ENCODE peak calls at places on chromosomes 2 and 18, in four cellular contexts. One of them, this sample, is unnamed.

GRCh38 chr2:106982350-106982749 is 96.4 kb upstream of the ST6GAL2 start:
- DNase-seq in upper lobe of right lung: no peak
- DNase-seq in psoas muscle: no peak
- DNase-seq in nephron progenitor cell: no peak
- DNase-seq in this sample: peak

GRCh38 chr2:164725542-164725941 is 104.3 kb upstream of the GRB14 start:
- DNase-seq in upper lobe of right lung: no peak
- DNase-seq in psoas muscle: no peak
- DNase-seq in nephron progenitor cell: no peak
- DNase-seq in this sample: no peak

GRCh38 chr2:167336213-167336612 is 447.9 kb downstream of the XIRP2 start:
- DNase-seq in upper lobe of right lung: no peak
- DNase-seq in psoas muscle: no peak
- DNase-seq in nephron progenitor cell: no peak
- DNase-seq in this sample: no peak

GRCh38 chr2:74077636-74078035 is 70.1 kb downstream of the BOLA3 start:
- DNase-seq in upper lobe of right lung: no peak
- DNase-seq in psoas muscle: no peak
- DNase-seq in nephron progenitor cell: no peak
- DNase-seq in this sample: peak

GRCh38 chr2:70775148-70775547 is 7.1 kb upstream of the ADD2 start:
- DNase-seq in upper lobe of right lung: no peak
- DNase-seq in psoas muscle: no peak
- DNase-seq in nephron progenitor cell: no peak
- DNase-seq in this sample: no peak

GRCh38 chr2:134301099-134301970 is 47.5 kb downstream of the MGAT5 start:
- DNase-seq in upper lobe of right lung: no peak
- DNase-seq in psoas muscle: no peak
- DNase-seq in nephron progenitor cell: no peak
- DNase-seq in this sample: peak

GRCh38 chr2:189328451-189329249 is 112.6 kb upstream of the WDR75 start:
- DNase-seq in upper lobe of right lung: no peak
- DNase-seq in psoas muscle: no peak
- DNase-seq in nephron progenitor cell: no peak
- DNase-seq in this sample: no peak

GRCh38 chr18:58496937-58497336 is 132.0 kb downstream of the ALPK2 start:
- DNase-seq in upper lobe of right lung: peak
- DNase-seq in psoas muscle: no peak
- DNase-seq in nephron progenitor cell: no peak
- DNase-seq in this sample: no peak

GRCh38 chr2:70094978-70095832 is 7.9 kb downstream of the PCBP1 start:
- DNase-seq in upper lobe of right lung: peak
- DNase-seq in psoas muscle: no peak
- DNase-seq in nephron progenitor cell: no peak
- DNase-seq in this sample: no peak

GRCh38 chr2:144403940-144404339 is 116.0 kb downstream of the ZEB2 start:
- DNase-seq in upper lobe of right lung: peak
- DNase-seq in psoas muscle: peak
- DNase-seq in nephron progenitor cell: peak
- DNase-seq in this sample: no peak

GRCh38 chr2:19176977-19177376 is 181.4 kb downstream of the OSR1 start:
- DNase-seq in upper lobe of right lung: no peak
- DNase-seq in psoas muscle: no peak
- DNase-seq in nephron progenitor cell: no peak
- DNase-seq in this sample: peak

GRCh38 chr2:30339071-30339470 is 107.7 kb downstream of the LBH start:
- DNase-seq in upper lobe of right lung: no peak
- DNase-seq in psoas muscle: no peak
- DNase-seq in nephron progenitor cell: no peak
- DNase-seq in this sample: no peak

GRCh38 chr2:102294802-102295489 is 16.4 kb upstream of the IL1RL1 start:
- DNase-seq in upper lobe of right lung: no peak
- DNase-seq in psoas muscle: no peak
- DNase-seq in nephron progenitor cell: no peak
- DNase-seq in this sample: peak

GRCh38 chr2:173204316-173204715 is 128.7 kb downstream of the MAP3K20 start:
- DNase-seq in upper lobe of right lung: no peak
- DNase-seq in psoas muscle: no peak
- DNase-seq in nephron progenitor cell: no peak
- DNase-seq in this sample: no peak

GRCh38 chr2:126852361-126852760 is 46.3 kb upstream of the TEX51 start:
- DNase-seq in upper lobe of right lung: no peak
- DNase-seq in psoas muscle: no peak
- DNase-seq in nephron progenitor cell: no peak
- DNase-seq in this sample: no peak

GRCh38 chr2:166417669-166418068 is 41.9 kb upstream of the SCN9A start:
- DNase-seq in upper lobe of right lung: no peak
- DNase-seq in psoas muscle: no peak
- DNase-seq in nephron progenitor cell: no peak
- DNase-seq in this sample: peak

GRCh38 chr2:180730976-180731375 is 249.4 kb upstream of the UBE2E3 start:
- DNase-seq in upper lobe of right lung: no peak
- DNase-seq in psoas muscle: no peak
- DNase-seq in nephron progenitor cell: no peak
- DNase-seq in this sample: peak

GRCh38 chr2:145483854-145484253 is 963.9 kb upstream of the ZEB2 start:
- DNase-seq in upper lobe of right lung: no peak
- DNase-seq in psoas muscle: no peak
- DNase-seq in nephron progenitor cell: no peak
- DNase-seq in this sample: no peak

GRCh38 chr2:121125350-121125749 is 159.7 kb downstream of the TFCP2L1 start:
- DNase-seq in upper lobe of right lung: no peak
- DNase-seq in psoas muscle: no peak
- DNase-seq in nephron progenitor cell: no peak
- DNase-seq in this sample: no peak

GRCh38 chr2:32357545-32358482 is 991 bp downstream of the BIRC6 start:
- DNase-seq in upper lobe of right lung: peak
- DNase-seq in psoas muscle: no peak
- DNase-seq in nephron progenitor cell: peak
- DNase-seq in this sample: peak

GRCh38 chr18:961644-962355 is 57.1 kb downstream of the ADCYAP1 start:
- DNase-seq in upper lobe of right lung: no peak
- DNase-seq in psoas muscle: no peak
- DNase-seq in nephron progenitor cell: peak
- DNase-seq in this sample: peak

GRCh38 chr2:98912221-98912851 is 23.7 kb downstream of the CRACDL start:
- DNase-seq in upper lobe of right lung: peak
- DNase-seq in psoas muscle: peak
- DNase-seq in nephron progenitor cell: no peak
- DNase-seq in this sample: peak

GRCh38 chr2:9803023-9803805 is 40.1 kb upstream of the TAF1B start:
- DNase-seq in upper lobe of right lung: no peak
- DNase-seq in psoas muscle: no peak
- DNase-seq in nephron progenitor cell: no peak
- DNase-seq in this sample: peak

GRCh38 chr18:77108001-77108692 is 24.4 kb downstream of the MBP start:
- DNase-seq in upper lobe of right lung: no peak
- DNase-seq in psoas muscle: no peak
- DNase-seq in nephron progenitor cell: no peak
- DNase-seq in this sample: peak

GRCh38 chr18:21230436-21230835 is 11.6 kb upstream of the GREB1L start:
- DNase-seq in upper lobe of right lung: no peak
- DNase-seq in psoas muscle: no peak
- DNase-seq in nephron progenitor cell: no peak
- DNase-seq in this sample: no peak

GRCh38 chr2:2189112-2189398 is 142.0 kb downstream of the MYT1L start:
- DNase-seq in upper lobe of right lung: no peak
- DNase-seq in psoas muscle: no peak
- DNase-seq in nephron progenitor cell: no peak
- DNase-seq in this sample: no peak

GRCh38 chr2:240319855-240320560 is 115.5 kb upstream of the GPC1 start:
- DNase-seq in upper lobe of right lung: no peak
- DNase-seq in psoas muscle: no peak
- DNase-seq in nephron progenitor cell: no peak
- DNase-seq in this sample: peak

GRCh38 chr2:95300391-95300938 is 3.3 kb downstream of the KCNIP3 start:
- DNase-seq in upper lobe of right lung: no peak
- DNase-seq in psoas muscle: no peak
- DNase-seq in nephron progenitor cell: no peak
- DNase-seq in this sample: no peak

GRCh38 chr18:55647331-55647730 is 59.3 kb upstream of the TCF4 start:
- DNase-seq in upper lobe of right lung: no peak
- DNase-seq in psoas muscle: no peak
- DNase-seq in nephron progenitor cell: no peak
- DNase-seq in this sample: no peak

GRCh38 chr2:190357596-190357995 is 14.2 kb downstream of the INPP1 start:
- DNase-seq in upper lobe of right lung: no peak
- DNase-seq in psoas muscle: no peak
- DNase-seq in nephron progenitor cell: no peak
- DNase-seq in this sample: no peak

GRCh38 chr2:215517391-215517790 is 81.5 kb upstream of the FN1 start:
- DNase-seq in upper lobe of right lung: no peak
- DNase-seq in psoas muscle: no peak
- DNase-seq in nephron progenitor cell: no peak
- DNase-seq in this sample: no peak

GRCh38 chr18:48769006-48769646 is 181.6 kb downstream of the SMAD7 start:
- DNase-seq in upper lobe of right lung: no peak
- DNase-seq in psoas muscle: peak
- DNase-seq in nephron progenitor cell: no peak
- DNase-seq in this sample: no peak

GRCh38 chr2:195932-196331 is 67.9 kb downstream of the SH3YL1 start:
- DNase-seq in upper lobe of right lung: no peak
- DNase-seq in psoas muscle: no peak
- DNase-seq in nephron progenitor cell: no peak
- DNase-seq in this sample: no peak

GRCh38 chr2:30239308-30240161 is 8.2 kb downstream of the LBH start:
- DNase-seq in upper lobe of right lung: peak
- DNase-seq in psoas muscle: peak
- DNase-seq in nephron progenitor cell: peak
- DNase-seq in this sample: peak

GRCh38 chr18:49898421-49898820 is 85.1 kb upstream of the ACAA2 start:
- DNase-seq in upper lobe of right lung: no peak
- DNase-seq in psoas muscle: peak
- DNase-seq in nephron progenitor cell: peak
- DNase-seq in this sample: peak

GRCh38 chr18:59787998-59788875 is 91.0 kb upstream of the CCBE1 start:
- DNase-seq in upper lobe of right lung: no peak
- DNase-seq in psoas muscle: no peak
- DNase-seq in nephron progenitor cell: no peak
- DNase-seq in this sample: peak

GRCh38 chr2:182897137-182897536 is 30.7 kb upstream of the FRZB start:
- DNase-seq in upper lobe of right lung: no peak
- DNase-seq in psoas muscle: no peak
- DNase-seq in nephron progenitor cell: no peak
- DNase-seq in this sample: no peak

GRCh38 chr2:47015730-47016129 is 100.1 kb upstream of the MCFD2 start:
- DNase-seq in upper lobe of right lung: no peak
- DNase-seq in psoas muscle: no peak
- DNase-seq in nephron progenitor cell: no peak
- DNase-seq in this sample: no peak
- TF ChIP-seq CTCF in upper lobe of right lung: no peak
- TF ChIP-seq CTCF in psoas muscle: no peak
- TF ChIP-seq CTCF in nephron progenitor cell: no peak
- TF ChIP-seq CTCF in this sample: no peak

GRCh38 chr18:9419956-9420631 is 55.2 kb upstream of the RALBP1 start:
- DNase-seq in upper lobe of right lung: no peak
- DNase-seq in psoas muscle: no peak
- DNase-seq in nephron progenitor cell: no peak
- DNase-seq in this sample: no peak

GRCh38 chr18:9421096-9421495 is 54.2 kb upstream of the RALBP1 start:
- DNase-seq in upper lobe of right lung: no peak
- DNase-seq in psoas muscle: no peak
- DNase-seq in nephron progenitor cell: no peak
- DNase-seq in this sample: no peak

GRCh38 chr18:9417081-9417841 is 58.1 kb upstream of the RALBP1 start:
- DNase-seq in upper lobe of right lung: no peak
- DNase-seq in psoas muscle: peak
- DNase-seq in nephron progenitor cell: no peak
- DNase-seq in this sample: peak

GRCh38 chr18:9421788-9422329 is 53.5 kb upstream of the RALBP1 start:
- DNase-seq in upper lobe of right lung: no peak
- DNase-seq in psoas muscle: no peak
- DNase-seq in nephron progenitor cell: no peak
- DNase-seq in this sample: no peak

GRCh38 chr18:9418047-9418690 is 57.1 kb upstream of the RALBP1 start:
- DNase-seq in upper lobe of right lung: no peak
- DNase-seq in psoas muscle: no peak
- DNase-seq in nephron progenitor cell: no peak
- DNase-seq in this sample: no peak
- TF ChIP-seq CTCF in upper lobe of right lung: no peak
- TF ChIP-seq CTCF in psoas muscle: no peak
- TF ChIP-seq CTCF in nephron progenitor cell: no peak
- TF ChIP-seq CTCF in this sample: no peak

GRCh38 chr2:238954841-238955521 is 107.1 kb downstream of the TWIST2 start:
- DNase-seq in upper lobe of right lung: no peak
- DNase-seq in psoas muscle: no peak
- DNase-seq in nephron progenitor cell: no peak
- DNase-seq in this sample: peak
- TF ChIP-seq CTCF in upper lobe of right lung: no peak
- TF ChIP-seq CTCF in psoas muscle: no peak
- TF ChIP-seq CTCF in nephron progenitor cell: no peak
- TF ChIP-seq CTCF in this sample: peak

GRCh38 chr2:20666364-20667150 is at the start of gene GDF7:
- DNase-seq in upper lobe of right lung: peak
- DNase-seq in psoas muscle: peak
- DNase-seq in nephron progenitor cell: peak
- DNase-seq in this sample: peak
- TF ChIP-seq CTCF in upper lobe of right lung: peak
- TF ChIP-seq CTCF in psoas muscle: no peak
- TF ChIP-seq CTCF in nephron progenitor cell: no peak
- TF ChIP-seq CTCF in this sample: peak

GRCh38 chr2:97747285-97747684 is 33.9 kb downstream of the ZAP70 start:
- DNase-seq in upper lobe of right lung: no peak
- DNase-seq in psoas muscle: no peak
- DNase-seq in nephron progenitor cell: no peak
- DNase-seq in this sample: no peak

GRCh38 chr2:97750017-97750416 is 36.6 kb downstream of the ZAP70 start:
- DNase-seq in upper lobe of right lung: no peak
- DNase-seq in psoas muscle: no peak
- DNase-seq in nephron progenitor cell: no peak
- DNase-seq in this sample: no peak

GRCh38 chr2:97749611-97750010 is 36.2 kb downstream of the ZAP70 start:
- DNase-seq in upper lobe of right lung: no peak
- DNase-seq in psoas muscle: no peak
- DNase-seq in nephron progenitor cell: peak
- DNase-seq in this sample: no peak

GRCh38 chr2:97747716-97748115 is 34.3 kb downstream of the ZAP70 start:
- DNase-seq in upper lobe of right lung: no peak
- DNase-seq in psoas muscle: no peak
- DNase-seq in nephron progenitor cell: no peak
- DNase-seq in this sample: no peak

DNA sequence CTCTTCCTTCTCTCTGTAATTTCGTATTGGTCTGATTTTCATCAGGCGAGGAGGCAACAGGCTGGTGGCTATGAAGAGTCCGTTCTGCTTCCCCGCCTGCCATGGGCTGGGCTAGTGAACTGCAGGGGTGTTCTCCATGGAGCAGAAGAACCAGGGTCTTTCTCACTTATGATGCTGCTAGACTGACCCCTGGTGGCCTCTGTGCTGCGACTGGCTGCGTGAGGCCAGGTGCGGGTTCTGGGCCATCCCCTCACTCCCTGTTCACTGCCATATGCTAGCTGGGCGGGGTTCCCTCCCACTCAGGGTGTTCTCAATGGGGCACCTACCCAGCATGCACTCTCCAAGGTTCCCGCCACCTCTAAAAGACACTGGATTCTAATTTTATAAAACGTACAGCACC is 35.0 kb downstream of the ZAP70 start:
- DNase-seq in upper lobe of right lung: no peak
- DNase-seq in psoas muscle: no peak
- DNase-seq in nephron progenitor cell: peak
- DNase-seq in this sample: no peak
- TF ChIP-seq CTCF in upper lobe of right lung: peak
- TF ChIP-seq CTCF in psoas muscle: peak
- TF ChIP-seq CTCF in nephron progenitor cell: peak
- TF ChIP-seq CTCF in this sample: peak

This sample was measured in fibroblast of villous mesenchyme.